ENCODE peak calls at places on chromosomes 2 and 18, in six cellular contexts. G is astrocyte, E is transverse colon, T is GM23248, Q is body of pancreas, L is lower lobe of right lung. Y is an unnamed sample.

GRCh38 chr2:188367164-188367563 is 75.5 kb downstream of the GULP1 start:
- DNase-seq in G (no peak), E (no peak), T (no peak), Q (peak; percentile 25), L (no peak), Y (no peak)

GRCh38 chr18:60892855-60893254 is 440.4 kb upstream of the CDH20 start:
- DNase-seq in Q (no peak), E (no peak), T (peak; percentile 50), G (peak; percentile 68), L (no peak), Y (peak; percentile 48)

GRCh38 chr2:46943881-46944798 is 28.5 kb upstream of the MCFD2 start:
- DNase-seq in L (no peak), T (no peak), G (no peak), Q (no peak), E (no peak), Y (no peak)

GRCh38 chr2:118936286-118936685 is 5.7 kb upstream of the MARCO start:
- DNase-seq in E (no peak), G (no peak), Q (no peak), T (no peak), L (no peak), Y (no peak)

GRCh38 chr2:129619471-129619870 is 360.0 kb upstream of the RAB6C start:
- DNase-seq in L (no peak), Q (peak; percentile 15), E (no peak), T (no peak), G (no peak), Y (no peak)

GRCh38 chr2:159798376-159798724 is 342 bp upstream of the CD302 start:
- DNase-seq in T (no peak), G (no peak), L (no peak), Q (no peak), E (no peak), Y (no peak)

GRCh38 chr2:142462291-142462690 is 331.5 kb upstream of the LRP1B start:
- DNase-seq in G (no peak), T (no peak), L (no peak), E (no peak), Q (no peak), Y (no peak)

GRCh38 chr2:153197635-153198386 is 280.8 kb downstream of the RPRM start:
- DNase-seq in T (no peak), E (no peak), Q (no peak), G (no peak), L (no peak), Y (no peak)

GRCh38 chr2:18474690-18475089 is 85.8 kb downstream of the RDH14 start:
- DNase-seq in G (peak; percentile 10), L (no peak), T (no peak), Q (no peak), E (no peak), Y (no peak)

GRCh38 chr2:96969321-96969720 is 17.1 kb downstream of the FAM178B start:
- DNase-seq in T (no peak), E (no peak), L (no peak), Q (no peak), G (no peak), Y (no peak)

GRCh38 chr2:6506311-6507258 is 359.1 kb downstream of the CMPK2 start:
- DNase-seq in E (peak; percentile 19), L (no peak), T (peak; percentile 32), G (peak; percentile 95), Q (no peak), Y (peak; percentile 58)

GRCh38 chr2:172438064-172438421 is 10.7 kb downstream of the ITGA6 start:
- DNase-seq in E (no peak), T (peak; percentile 40), G (no peak), L (no peak), Q (no peak), Y (no peak)

GRCh38 chr18:61541673-61542072 is 208.4 kb downstream of the CDH20 start:
- DNase-seq in L (no peak), T (no peak), G (no peak), E (no peak), Q (no peak), Y (no peak)

DNA sequence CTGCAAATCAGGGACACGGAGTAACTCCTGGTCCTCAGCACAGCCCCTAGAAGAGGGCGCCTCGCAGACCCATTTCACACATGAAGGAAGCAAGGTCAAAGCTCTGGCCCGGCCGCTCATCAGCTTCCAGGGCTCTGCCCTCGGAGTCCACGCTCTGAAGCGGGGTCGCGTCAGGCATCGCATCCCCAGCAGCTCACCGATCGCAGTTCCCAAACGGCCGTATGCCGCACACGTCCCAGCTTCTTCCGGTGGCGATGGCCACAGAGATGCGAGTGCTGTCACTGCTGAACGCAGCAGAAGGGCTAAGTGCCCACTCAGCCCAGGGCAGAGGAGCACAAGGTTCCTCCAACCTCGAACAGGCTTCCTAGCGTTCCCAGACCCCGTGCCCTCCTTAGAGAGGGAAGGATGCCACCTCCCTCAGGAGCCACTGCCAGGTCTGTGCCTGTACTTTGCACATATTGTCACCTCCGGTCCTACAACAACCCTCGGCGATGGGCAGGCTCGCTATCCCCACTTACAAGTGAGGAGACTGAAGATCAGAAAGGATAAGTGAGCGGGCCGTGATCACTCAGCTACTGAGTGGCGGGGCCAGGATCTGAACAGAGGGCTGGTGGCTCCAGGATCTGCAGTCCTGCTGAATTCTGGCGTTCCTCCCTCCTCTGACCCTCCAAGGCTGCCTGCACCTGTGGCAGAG is 71.3 kb downstream of the COPS8 start:
- DNase-seq in Q (no peak), L (no peak), G (no peak), E (no peak), T (peak; percentile 38), Y (no peak)
- H3K4me3 ChIP-seq in Q (no peak overlapping the region), L (no peak overlapping the region), G (peak overlapping the region; percentile 1), E (no peak overlapping the region), T (peak overlapping the region; percentile 57), Y (no peak overlapping the region)

GRCh38 chr2:63855418-63856301 is 14.0 kb downstream of the UGP2 start:
- DNase-seq in T (no peak), G (no peak), L (no peak), Q (no peak), E (no peak), Y (no peak)

GRCh38 chr2:63850650-63851049 is 9.0 kb downstream of the UGP2 start:
- DNase-seq in G (no peak), E (no peak), Q (no peak), T (no peak), L (no peak), Y (no peak)

GRCh38 chr2:63851912-63852311 is 10.2 kb downstream of the UGP2 start:
- DNase-seq in Q (peak; percentile 28), L (no peak), E (no peak), T (no peak), G (no peak), Y (no peak)

GRCh38 chr2:63856302-63856600 is 14.6 kb downstream of the UGP2 start:
- DNase-seq in G (no peak), E (no peak), L (no peak), Q (no peak), T (no peak), Y (no peak)

DNA sequence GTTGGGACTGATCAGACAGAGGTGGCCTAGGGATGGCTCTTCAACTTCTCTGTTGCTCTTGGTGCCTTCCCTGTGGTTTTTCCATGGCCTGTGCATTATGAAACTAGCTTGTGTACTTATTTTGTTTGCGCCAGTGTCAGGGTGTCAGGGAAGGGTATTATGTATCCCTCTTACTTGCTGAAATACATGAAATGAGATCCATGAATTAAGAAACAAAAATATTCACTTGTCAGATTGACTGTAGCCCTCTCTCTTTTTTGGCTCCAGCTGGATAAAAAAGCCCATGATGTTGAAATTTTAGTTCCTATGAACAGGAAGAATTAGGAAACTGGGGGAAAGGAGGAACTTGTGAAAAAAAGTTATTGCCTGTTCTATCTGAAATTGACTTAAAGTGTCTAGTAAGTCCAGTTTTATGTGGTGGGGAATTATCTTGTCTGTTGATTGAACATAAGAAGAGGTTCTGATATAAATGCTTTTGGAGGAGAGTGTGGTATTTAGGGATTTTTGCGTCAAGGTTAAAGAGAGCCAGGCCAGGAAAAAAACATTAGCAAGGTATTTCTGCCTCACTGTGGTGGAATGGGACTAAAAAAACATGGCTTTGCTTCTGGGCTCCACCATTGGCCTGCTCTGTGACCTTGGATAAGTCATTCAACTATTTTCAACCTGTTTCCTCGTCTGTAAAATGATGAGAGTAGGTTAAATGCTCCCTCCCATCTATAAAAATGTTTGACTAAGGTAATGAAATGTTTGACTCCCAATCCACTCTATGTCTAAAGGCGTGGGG is 12.0 kb downstream of the UGP2 start:
- DNase-seq in T (no peak), Q (no peak), L (no peak), E (no peak), G (no peak), Y (no peak)
- H3K4me3 ChIP-seq in T (no peak overlapping the region), Q (no peak overlapping the region), L (no peak overlapping the region), E (no peak overlapping the region), G (no peak overlapping the region), Y (no peak overlapping the region)

DNA sequence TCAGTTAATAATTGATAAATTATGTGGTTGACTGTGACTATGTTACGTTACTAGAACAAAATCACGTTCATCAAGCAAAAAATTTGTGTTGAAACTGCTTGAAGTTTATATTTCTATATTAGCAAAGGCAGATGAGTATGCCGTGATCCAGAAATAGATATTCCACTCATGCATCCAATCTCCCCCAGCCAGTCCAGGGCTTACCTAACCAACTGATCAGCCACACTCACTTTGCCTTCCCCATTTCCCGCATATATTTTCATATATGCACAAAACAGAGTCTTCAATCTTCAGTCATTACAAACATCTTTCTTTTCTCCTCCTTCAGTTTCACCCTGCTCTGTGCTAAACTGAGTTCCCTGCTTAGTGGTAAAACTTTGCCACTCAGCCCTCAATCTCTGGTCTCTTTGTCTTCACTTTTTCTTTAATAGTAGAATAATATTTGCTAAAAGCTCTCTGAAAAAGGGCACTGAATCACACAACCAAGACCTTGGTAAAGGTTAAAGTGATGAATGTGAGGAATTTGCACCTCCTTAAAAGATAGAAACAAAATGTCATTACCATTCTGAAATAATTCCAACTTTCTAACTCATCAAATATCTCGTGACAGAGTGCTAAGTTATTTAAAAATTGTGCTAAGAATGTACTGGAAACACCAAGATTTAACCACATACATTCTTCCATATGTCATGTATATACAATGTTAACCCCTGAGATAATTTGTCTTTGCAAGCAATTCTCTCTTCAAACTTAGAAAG is 893.2 kb upstream of the CRIM1 start:
- DNase-seq in L (no peak), Q (no peak), T (peak; percentile 5), G (peak; percentile 89), E (no peak), Y (no peak)
- H3K4me3 ChIP-seq in L (no peak overlapping the region), Q (no peak overlapping the region), T (no peak overlapping the region), G (peak overlapping the region; percentile 41), E (no peak overlapping the region), Y (no peak overlapping the region)

GRCh38 chr2:196362973-196363549 is 191.7 kb upstream of the STK17B start:
- DNase-seq in L (no peak), E (no peak), Q (no peak), T (no peak), G (no peak), Y (no peak)

GRCh38 chr2:196356332-196356731 is 185.0 kb upstream of the STK17B start:
- DNase-seq in T (no peak), Q (no peak), G (no peak), L (no peak), E (no peak), Y (no peak)

GRCh38 chr2:196365132-196365531 is 193.8 kb upstream of the STK17B start:
- DNase-seq in E (no peak), G (no peak), L (no peak), Q (no peak), T (no peak), Y (no peak)

GRCh38 chr2:196365923-196366322 is 194.5 kb upstream of the STK17B start:
- DNase-seq in T (no peak), L (no peak), Q (no peak), G (no peak), E (no peak), Y (no peak)

DNA sequence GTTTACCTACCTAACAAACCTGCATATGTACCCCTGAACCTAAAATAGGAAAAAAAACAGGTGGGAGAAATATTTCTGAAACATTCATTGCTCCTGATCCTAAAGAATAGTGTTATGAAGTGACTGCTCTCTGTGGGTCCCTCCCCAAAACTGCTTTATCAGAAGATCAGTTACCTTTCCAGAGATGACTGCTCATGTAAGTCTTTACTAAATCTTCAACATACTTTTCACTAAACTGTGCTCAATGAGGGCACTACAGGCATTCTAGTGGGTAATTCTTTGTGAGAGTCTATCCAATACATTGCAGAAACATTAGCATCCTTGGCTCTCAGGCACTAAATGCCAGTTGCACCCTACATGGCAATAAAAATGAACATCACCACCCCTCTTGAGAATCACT is 189.3 kb upstream of the STK17B start:
- DNase-seq in L (no peak), E (no peak), Q (no peak), G (no peak), T (no peak), Y (no peak)
- H3K4me3 ChIP-seq in L (peak overlapping the region; percentile 48), E (no peak overlapping the region), Q (no peak overlapping the region), G (no peak overlapping the region), T (no peak overlapping the region), Y (no peak overlapping the region)